ENCODE peak calls at places on chromosomes 5 and 9, in eight cellular contexts. One of them, this sample, is unnamed.

GRCh38 chr9:109953813-109954489 is 174.0 kb downstream of the PALM2AKAP2 start:
- DNase-seq in fibroblast of lung: no peak
- DNase-seq in dorsolateral prefrontal cortex: no peak
- DNase-seq in heart left ventricle: no peak
- DNase-seq in substantia nigra: no peak
- DNase-seq in heart right ventricle: no peak
- DNase-seq in CD8-positive, alpha-beta memory T cell: no peak
- DNase-seq in endothelial cell of umbilical vein: no peak
- DNase-seq in this sample: no peak

GRCh38 chr5:34001231-34001935 is 6.5 kb downstream of the AMACR start:
- DNase-seq in fibroblast of lung: peak
- DNase-seq in dorsolateral prefrontal cortex: peak
- DNase-seq in heart left ventricle: no peak
- DNase-seq in substantia nigra: no peak
- DNase-seq in heart right ventricle: no peak
- DNase-seq in CD8-positive, alpha-beta memory T cell: no peak
- DNase-seq in endothelial cell of umbilical vein: no peak
- DNase-seq in this sample: no peak

GRCh38 chr5:180718810-180719453 is 20.9 kb downstream of the OR2Y1 start:
- DNase-seq in fibroblast of lung: peak
- DNase-seq in dorsolateral prefrontal cortex: no peak
- DNase-seq in heart left ventricle: no peak
- DNase-seq in substantia nigra: no peak
- DNase-seq in heart right ventricle: no peak
- DNase-seq in CD8-positive, alpha-beta memory T cell: no peak
- DNase-seq in endothelial cell of umbilical vein: peak
- DNase-seq in this sample: no peak

GRCh38 chr9:116493183-116493582 is 193.9 kb upstream of the TRIM32 start:
- DNase-seq in fibroblast of lung: no peak
- DNase-seq in dorsolateral prefrontal cortex: no peak
- DNase-seq in heart left ventricle: no peak
- DNase-seq in substantia nigra: no peak
- DNase-seq in heart right ventricle: no peak
- DNase-seq in CD8-positive, alpha-beta memory T cell: no peak
- DNase-seq in endothelial cell of umbilical vein: no peak
- DNase-seq in this sample: no peak

GRCh38 chr5:159971931-159972461 is 36.9 kb upstream of the TTC1 start:
- DNase-seq in fibroblast of lung: no peak
- DNase-seq in dorsolateral prefrontal cortex: no peak
- DNase-seq in heart left ventricle: no peak
- DNase-seq in substantia nigra: no peak
- DNase-seq in heart right ventricle: peak
- DNase-seq in CD8-positive, alpha-beta memory T cell: no peak
- DNase-seq in endothelial cell of umbilical vein: no peak
- DNase-seq in this sample: no peak

GRCh38 chr5:154653764-154654483 is 101.3 kb upstream of the LARP1 start:
- DNase-seq in fibroblast of lung: no peak
- DNase-seq in dorsolateral prefrontal cortex: no peak
- DNase-seq in heart left ventricle: no peak
- DNase-seq in substantia nigra: no peak
- DNase-seq in heart right ventricle: peak
- DNase-seq in CD8-positive, alpha-beta memory T cell: no peak
- DNase-seq in endothelial cell of umbilical vein: peak
- DNase-seq in this sample: no peak

GRCh38 chr5:2334686-2335085 is 416.8 kb downstream of the IRX2 start:
- DNase-seq in fibroblast of lung: no peak
- DNase-seq in dorsolateral prefrontal cortex: no peak
- DNase-seq in heart left ventricle: no peak
- DNase-seq in substantia nigra: no peak
- DNase-seq in heart right ventricle: no peak
- DNase-seq in CD8-positive, alpha-beta memory T cell: no peak
- DNase-seq in endothelial cell of umbilical vein: no peak
- DNase-seq in this sample: no peak

GRCh38 chr9:120443489-120443888 is 136.5 kb downstream of the CDK5RAP2 start:
- DNase-seq in fibroblast of lung: peak
- DNase-seq in dorsolateral prefrontal cortex: no peak
- DNase-seq in heart left ventricle: no peak
- DNase-seq in substantia nigra: no peak
- DNase-seq in heart right ventricle: no peak
- DNase-seq in CD8-positive, alpha-beta memory T cell: no peak
- DNase-seq in endothelial cell of umbilical vein: no peak
- DNase-seq in this sample: no peak

GRCh38 chr9:1845421-1845820 is 169.7 kb upstream of the SMARCA2 start:
- DNase-seq in fibroblast of lung: no peak
- DNase-seq in dorsolateral prefrontal cortex: no peak
- DNase-seq in heart left ventricle: no peak
- DNase-seq in substantia nigra: no peak
- DNase-seq in heart right ventricle: no peak
- DNase-seq in CD8-positive, alpha-beta memory T cell: no peak
- DNase-seq in endothelial cell of umbilical vein: no peak
- DNase-seq in this sample: no peak

GRCh38 chr5:59759600-59760357 is 133.7 kb downstream of the PDE4D start:
- DNase-seq in fibroblast of lung: peak
- DNase-seq in dorsolateral prefrontal cortex: no peak
- DNase-seq in heart left ventricle: no peak
- DNase-seq in substantia nigra: no peak
- DNase-seq in heart right ventricle: no peak
- DNase-seq in CD8-positive, alpha-beta memory T cell: no peak
- DNase-seq in endothelial cell of umbilical vein: peak
- DNase-seq in this sample: no peak

GRCh38 chr9:134442486-134443168 is 116.4 kb downstream of the RXRA start:
- DNase-seq in fibroblast of lung: peak
- DNase-seq in dorsolateral prefrontal cortex: no peak
- DNase-seq in heart left ventricle: no peak
- DNase-seq in substantia nigra: peak
- DNase-seq in heart right ventricle: peak
- DNase-seq in CD8-positive, alpha-beta memory T cell: no peak
- DNase-seq in endothelial cell of umbilical vein: no peak
- DNase-seq in this sample: no peak

GRCh38 chr5:80227979-80228596 is 27.8 kb downstream of the SERINC5 start:
- DNase-seq in fibroblast of lung: no peak
- DNase-seq in dorsolateral prefrontal cortex: no peak
- DNase-seq in heart left ventricle: no peak
- DNase-seq in substantia nigra: no peak
- DNase-seq in heart right ventricle: no peak
- DNase-seq in CD8-positive, alpha-beta memory T cell: no peak
- DNase-seq in endothelial cell of umbilical vein: no peak
- DNase-seq in this sample: no peak

GRCh38 chr9:37800631-37801286 is at the start of gene DCAF10:
- DNase-seq in fibroblast of lung: peak
- DNase-seq in dorsolateral prefrontal cortex: peak
- DNase-seq in heart left ventricle: peak
- DNase-seq in substantia nigra: peak
- DNase-seq in heart right ventricle: peak
- DNase-seq in CD8-positive, alpha-beta memory T cell: peak
- DNase-seq in endothelial cell of umbilical vein: peak
- DNase-seq in this sample: peak

GRCh38 chr5:58108507-58108906 is 351.4 kb downstream of the PLK2 start:
- DNase-seq in fibroblast of lung: no peak
- DNase-seq in dorsolateral prefrontal cortex: no peak
- DNase-seq in heart left ventricle: no peak
- DNase-seq in substantia nigra: no peak
- DNase-seq in heart right ventricle: no peak
- DNase-seq in CD8-positive, alpha-beta memory T cell: no peak
- DNase-seq in endothelial cell of umbilical vein: no peak
- DNase-seq in this sample: no peak

GRCh38 chr5:35863159-35863558 is 6.5 kb downstream of the IL7R start:
- DNase-seq in fibroblast of lung: no peak
- DNase-seq in dorsolateral prefrontal cortex: no peak
- DNase-seq in heart left ventricle: no peak
- DNase-seq in substantia nigra: no peak
- DNase-seq in heart right ventricle: no peak
- DNase-seq in CD8-positive, alpha-beta memory T cell: no peak
- DNase-seq in endothelial cell of umbilical vein: no peak
- DNase-seq in this sample: no peak

GRCh38 chr9:92191801-92192200 is 76.6 kb upstream of the SPTLC1 start:
- DNase-seq in fibroblast of lung: peak
- DNase-seq in dorsolateral prefrontal cortex: no peak
- DNase-seq in heart left ventricle: no peak
- DNase-seq in substantia nigra: no peak
- DNase-seq in heart right ventricle: no peak
- DNase-seq in CD8-positive, alpha-beta memory T cell: no peak
- DNase-seq in endothelial cell of umbilical vein: no peak
- DNase-seq in this sample: no peak

GRCh38 chr5:32511778-32512374 is 67.3 kb upstream of the ZFR start:
- DNase-seq in fibroblast of lung: no peak
- DNase-seq in dorsolateral prefrontal cortex: no peak
- DNase-seq in heart left ventricle: no peak
- DNase-seq in substantia nigra: no peak
- DNase-seq in heart right ventricle: no peak
- DNase-seq in CD8-positive, alpha-beta memory T cell: peak
- DNase-seq in endothelial cell of umbilical vein: no peak
- DNase-seq in this sample: no peak

GRCh38 chr5:141881886-141882285 is 3.7 kb upstream of the PCDH1 start:
- DNase-seq in fibroblast of lung: no peak
- DNase-seq in dorsolateral prefrontal cortex: no peak
- DNase-seq in heart left ventricle: no peak
- DNase-seq in substantia nigra: no peak
- DNase-seq in heart right ventricle: no peak
- DNase-seq in CD8-positive, alpha-beta memory T cell: no peak
- DNase-seq in endothelial cell of umbilical vein: no peak
- DNase-seq in this sample: no peak

GRCh38 chr9:111916234-111916645 is 19.6 kb downstream of the UGCG start:
- DNase-seq in fibroblast of lung: no peak
- DNase-seq in dorsolateral prefrontal cortex: no peak
- DNase-seq in heart left ventricle: no peak
- DNase-seq in substantia nigra: no peak
- DNase-seq in heart right ventricle: no peak
- DNase-seq in CD8-positive, alpha-beta memory T cell: no peak
- DNase-seq in endothelial cell of umbilical vein: no peak
- DNase-seq in this sample: no peak

GRCh38 chr5:171823269-171823668 is 37.7 kb downstream of the SMIM23 start:
- DNase-seq in fibroblast of lung: no peak
- DNase-seq in dorsolateral prefrontal cortex: no peak
- DNase-seq in heart left ventricle: no peak
- DNase-seq in substantia nigra: no peak
- DNase-seq in heart right ventricle: no peak
- DNase-seq in CD8-positive, alpha-beta memory T cell: no peak
- DNase-seq in endothelial cell of umbilical vein: no peak
- DNase-seq in this sample: no peak

GRCh38 chr5:126003309-126003708 is 419.9 kb upstream of the GRAMD2B start:
- DNase-seq in fibroblast of lung: peak
- DNase-seq in dorsolateral prefrontal cortex: peak
- DNase-seq in heart left ventricle: peak
- DNase-seq in substantia nigra: no peak
- DNase-seq in heart right ventricle: peak
- DNase-seq in CD8-positive, alpha-beta memory T cell: no peak
- DNase-seq in endothelial cell of umbilical vein: peak
- DNase-seq in this sample: peak

GRCh38 chr5:138942861-138943260 is 67.7 kb upstream of the LRRTM2 start:
- DNase-seq in fibroblast of lung: no peak
- DNase-seq in dorsolateral prefrontal cortex: no peak
- DNase-seq in heart left ventricle: no peak
- DNase-seq in substantia nigra: no peak
- DNase-seq in heart right ventricle: no peak
- DNase-seq in CD8-positive, alpha-beta memory T cell: no peak
- DNase-seq in endothelial cell of umbilical vein: no peak
- DNase-seq in this sample: no peak

GRCh38 chr5:132773114-132773513 is 3.9 kb downstream of the SEPTIN8 start:
- DNase-seq in fibroblast of lung: no peak
- DNase-seq in dorsolateral prefrontal cortex: no peak
- DNase-seq in heart left ventricle: no peak
- DNase-seq in substantia nigra: peak
- DNase-seq in heart right ventricle: no peak
- DNase-seq in CD8-positive, alpha-beta memory T cell: peak
- DNase-seq in endothelial cell of umbilical vein: no peak
- DNase-seq in this sample: no peak
- H3K27ac ChIP-seq in fibroblast of lung: no peak
- H3K27ac ChIP-seq in dorsolateral prefrontal cortex: peak
- H3K27ac ChIP-seq in heart left ventricle: peak
- H3K27ac ChIP-seq in substantia nigra: peak
- H3K27ac ChIP-seq in heart right ventricle: peak
- H3K27ac ChIP-seq in CD8-positive, alpha-beta memory T cell: no peak
- H3K27ac ChIP-seq in endothelial cell of umbilical vein: no peak
- H3K27ac ChIP-seq in this sample: peak

DNA sequence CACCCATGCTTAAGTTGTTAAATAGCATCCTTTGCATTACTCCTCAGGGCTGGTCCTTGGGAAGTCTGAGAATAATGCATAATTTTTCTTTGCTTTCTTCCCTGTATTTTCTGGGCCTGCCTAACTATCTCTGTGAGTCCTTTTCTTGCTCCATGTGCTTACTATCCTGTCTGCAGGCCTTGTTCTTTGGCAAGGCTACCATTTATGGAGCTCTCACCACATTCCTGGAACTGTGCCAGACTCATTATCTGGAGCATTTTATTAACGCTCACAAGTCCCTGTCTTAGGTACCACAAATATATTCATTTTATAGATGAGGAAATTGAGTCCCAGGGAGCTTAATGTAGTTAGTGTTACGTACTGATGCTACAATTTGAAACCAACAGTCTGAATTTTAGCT is 3.0 kb downstream of the MROH2B start:
- DNase-seq in fibroblast of lung: peak
- DNase-seq in dorsolateral prefrontal cortex: no peak
- DNase-seq in heart left ventricle: no peak
- DNase-seq in substantia nigra: no peak
- DNase-seq in heart right ventricle: no peak
- DNase-seq in CD8-positive, alpha-beta memory T cell: no peak
- DNase-seq in endothelial cell of umbilical vein: no peak
- DNase-seq in this sample: no peak
- H3K27ac ChIP-seq in fibroblast of lung: no peak
- H3K27ac ChIP-seq in dorsolateral prefrontal cortex: no peak
- H3K27ac ChIP-seq in heart left ventricle: no peak
- H3K27ac ChIP-seq in substantia nigra: no peak
- H3K27ac ChIP-seq in heart right ventricle: peak
- H3K27ac ChIP-seq in CD8-positive, alpha-beta memory T cell: no peak
- H3K27ac ChIP-seq in endothelial cell of umbilical vein: no peak
- H3K27ac ChIP-seq in this sample: peak

GRCh38 chr5:75566710-75567309 is 44.4 kb upstream of the ANKDD1B start:
- DNase-seq in fibroblast of lung: peak
- DNase-seq in dorsolateral prefrontal cortex: no peak
- DNase-seq in heart left ventricle: no peak
- DNase-seq in substantia nigra: no peak
- DNase-seq in heart right ventricle: no peak
- DNase-seq in CD8-positive, alpha-beta memory T cell: no peak
- DNase-seq in endothelial cell of umbilical vein: peak
- DNase-seq in this sample: no peak
- H3K27ac ChIP-seq in fibroblast of lung: peak
- H3K27ac ChIP-seq in dorsolateral prefrontal cortex: no peak
- H3K27ac ChIP-seq in heart left ventricle: peak
- H3K27ac ChIP-seq in substantia nigra: no peak
- H3K27ac ChIP-seq in heart right ventricle: peak
- H3K27ac ChIP-seq in CD8-positive, alpha-beta memory T cell: peak
- H3K27ac ChIP-seq in endothelial cell of umbilical vein: peak
- H3K27ac ChIP-seq in this sample: peak

DNA sequence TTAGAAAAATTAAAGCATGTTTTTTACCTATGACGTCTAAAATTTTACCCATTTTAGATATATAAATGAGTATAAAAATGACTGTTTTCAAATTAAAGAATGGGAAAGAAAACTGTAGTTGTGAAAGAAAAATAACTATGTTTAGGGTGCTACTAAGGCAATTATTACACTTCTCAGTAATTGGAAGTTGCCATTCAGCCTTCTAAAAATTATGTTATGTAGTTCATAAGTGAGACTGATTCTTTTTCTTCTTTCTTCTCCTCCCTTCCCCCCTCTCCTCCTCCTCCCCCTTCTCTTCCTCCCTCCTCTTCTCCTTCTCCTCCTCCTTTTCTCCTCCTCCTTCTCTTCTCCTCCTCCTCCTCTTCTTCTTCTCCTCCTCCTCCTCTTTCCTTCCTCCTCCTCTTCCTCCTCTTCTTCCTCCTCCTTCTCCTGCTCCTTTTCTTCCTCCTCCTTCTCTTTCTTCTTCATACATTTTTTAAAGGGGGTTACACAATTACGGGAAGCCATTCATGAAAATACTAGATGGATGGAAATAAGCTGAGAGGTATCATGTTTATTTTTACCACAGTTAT is 223.6 kb downstream of the CETN3 start:
- DNase-seq in fibroblast of lung: no peak
- DNase-seq in dorsolateral prefrontal cortex: no peak
- DNase-seq in heart left ventricle: no peak
- DNase-seq in substantia nigra: no peak
- DNase-seq in heart right ventricle: no peak
- DNase-seq in CD8-positive, alpha-beta memory T cell: no peak
- DNase-seq in endothelial cell of umbilical vein: no peak
- DNase-seq in this sample: no peak
- H3K27ac ChIP-seq in fibroblast of lung: no peak
- H3K27ac ChIP-seq in dorsolateral prefrontal cortex: no peak
- H3K27ac ChIP-seq in heart left ventricle: no peak
- H3K27ac ChIP-seq in substantia nigra: no peak
- H3K27ac ChIP-seq in heart right ventricle: no peak
- H3K27ac ChIP-seq in CD8-positive, alpha-beta memory T cell: no peak
- H3K27ac ChIP-seq in endothelial cell of umbilical vein: no peak
- H3K27ac ChIP-seq in this sample: no peak

This sample was measured in left ventricle myocardium inferior.